ENCODE peak calls at places on chromosomes 16 and 17, in six cellular contexts. I is GM23248; R is GM23338; Y is astrocyte; Q is HL-60; D is CD8-positive, alpha-beta memory T cell. V is an unnamed sample.

GRCh38 chr17:8869416-8869815 is 1.9 kb upstream of the PIK3R6 start:
- DNase-seq in I (no peak), R (no peak), Y (no peak), Q (no peak), D (no peak), V (no peak)

GRCh38 chr16:7364054-7364407 is 31.4 kb downstream of the RBFOX1 start:
- DNase-seq in I (no peak), R (no peak), Y (no peak), Q (no peak), D (no peak), V (no peak)

GRCh38 chr17:76696763-76697701 is 13.7 kb downstream of the MXRA7 start:
- DNase-seq in I (peak; percentile 84), R (no peak), Y (peak; percentile 60), Q (no peak), D (no peak), V (peak; percentile 94)

GRCh38 chr17:82281076-82281475 is 7.6 kb upstream of the CSNK1D start:
- DNase-seq in I (no peak), R (no peak), Y (no peak), Q (no peak), D (no peak), V (peak; percentile 59)

GRCh38 chr16:22232277-22233049 is 26.4 kb downstream of the EEF2K start:
- DNase-seq in I (peak; percentile 15), R (no peak), Y (peak; percentile 66), Q (no peak), D (no peak), V (no peak)

GRCh38 chr17:67448449-67448848 is 71.4 kb downstream of the PITPNC1 start:
- DNase-seq in I (no peak), R (no peak), Y (no peak), Q (no peak), D (no peak), V (no peak)

GRCh38 chr17:72219824-72220473 is 99.1 kb downstream of the SOX9 start:
- DNase-seq in I (no peak), R (peak; percentile 25), Y (no peak), Q (no peak), D (no peak), V (no peak)

GRCh38 chr17:80833952-80834895 is 157.4 kb upstream of the CHMP6 start:
- DNase-seq in I (peak; percentile 97), R (no peak), Y (peak; percentile 62), Q (no peak), D (no peak), V (no peak)

GRCh38 chr16:19884611-19885455 is at the start of gene GPRC5B:
- DNase-seq in I (peak; percentile 54), R (peak; percentile 66), Y (peak; percentile 4), Q (peak; percentile 30), D (peak; percentile 39), V (peak; percentile 47)

GRCh38 chr17:13403982-13404931 is 197.5 kb downstream of the HS3ST3A1 start:
- DNase-seq in I (no peak), R (peak; percentile 6), Y (no peak), Q (no peak), D (no peak), V (no peak)

GRCh38 chr17:19002805-19003542 is 1.6 kb downstream of the FAM83G start:
- DNase-seq in I (peak; percentile 62), R (no peak), Y (peak; percentile 68), Q (no peak), D (no peak), V (no peak)

GRCh38 chr17:17051791-17052461 is 9.7 kb downstream of the MPRIP start:
- DNase-seq in I (peak; percentile 73), R (no peak), Y (no peak), Q (peak; percentile 23), D (no peak), V (no peak)

GRCh38 chr16:8569650-8570338 is 20.5 kb downstream of the TMEM114 start:
- DNase-seq in I (no peak), R (peak; percentile 54), Y (no peak), Q (no peak), D (no peak), V (peak; percentile 13)

GRCh38 chr17:9299695-9300094 is 275.9 kb downstream of the STX8 start:
- DNase-seq in I (no peak), R (no peak), Y (no peak), Q (no peak), D (no peak), V (no peak)

GRCh38 chr17:16297367-16298139 is 55.7 kb downstream of the CENPV start:
- DNase-seq in I (no peak), R (peak; percentile 31), Y (no peak), Q (no peak), D (no peak), V (no peak)

GRCh38 chr16:77273-77806 is 685 bp upstream of the MPG start:
- DNase-seq in I (peak; percentile 87), R (peak; percentile 80), Y (no peak), Q (no peak), D (peak; percentile 15), V (peak; percentile 64)

GRCh38 chr16:19348578-19349315 is 63.2 kb downstream of the CLEC19A start:
- DNase-seq in I (peak; percentile 10), R (peak; percentile 70), Y (peak; percentile 23), Q (no peak), D (no peak), V (no peak)

DNA sequence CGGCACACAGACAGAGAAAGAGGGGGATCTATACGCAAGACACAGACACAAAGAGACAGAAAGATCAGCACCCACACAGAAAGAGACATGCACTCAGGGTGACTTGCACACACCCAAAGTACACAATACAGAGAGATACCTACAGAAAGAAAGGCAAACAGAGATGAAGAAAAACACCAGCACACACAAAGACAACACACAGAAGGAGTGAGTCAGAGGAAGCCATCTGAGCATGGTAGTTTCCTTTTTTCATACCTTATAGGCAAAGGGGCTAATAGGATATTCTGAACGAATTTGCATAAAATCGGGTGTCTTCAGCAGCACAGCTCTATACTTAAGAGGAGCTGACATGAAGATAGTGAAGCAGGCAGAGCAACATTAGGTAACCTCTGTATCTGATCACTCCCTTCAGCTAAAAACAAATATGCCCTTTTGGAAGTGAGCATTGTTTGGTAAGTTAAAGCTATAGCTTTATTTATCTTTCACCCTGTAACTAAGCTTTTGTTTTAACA is 198.6 kb downstream of the AATF start:
- DNase-seq in I (no peak), R (no peak), Y (peak; percentile 10), Q (no peak), D (no peak), V (no peak)
- H3K4me3 ChIP-seq in I (no peak overlapping the region), R (no peak overlapping the region), Y (no peak overlapping the region), Q (no peak overlapping the region), D (no peak overlapping the region), V (no peak overlapping the region)

GRCh38 chr17:41918392-41919164 is at the start of gene ACLY:
- DNase-seq in I (peak; percentile 99), R (peak; percentile 98), Y (peak; percentile 84), Q (peak; percentile 96), D (peak; percentile 94), V (peak; percentile 98)

GRCh38 chr17:41917957-41918391 is 777 bp downstream of the ACLY start:
- DNase-seq in I (peak; percentile 66), R (peak; percentile 52), Y (no peak), Q (no peak), D (peak; percentile 44), V (peak; percentile 71)

GRCh38 chr17:41919165-41919817 is 540 bp upstream of the ACLY start:
- DNase-seq in I (no peak), R (peak; percentile 84), Y (no peak), Q (no peak), D (no peak), V (no peak)

GRCh38 chr17:41919840-41920579 is 1.3 kb upstream of the ACLY start:
- DNase-seq in I (peak; percentile 54), R (peak; percentile 58), Y (no peak), Q (peak; percentile 74), D (no peak), V (peak; percentile 38)

GRCh38 chr17:41920580-41920955 is 1.8 kb upstream of the ACLY start:
- DNase-seq in I (no peak), R (no peak), Y (no peak), Q (no peak), D (no peak), V (no peak)
- H3K27ac ChIP-seq in I (no peak overlapping the region), R (no peak overlapping the region), Y (no peak overlapping the region), Q (no peak overlapping the region), D (no peak overlapping the region), V (no peak overlapping the region)

GRCh38 chr17:48672340-48672739 is 46.2 kb upstream of the HOXB9 start:
- DNase-seq in I (no peak), R (no peak), Y (no peak), Q (no peak), D (no peak), V (no peak)

GRCh38 chr17:48676963-48677558 is 45.3 kb downstream of the PRAC1 start:
- DNase-seq in I (no peak), R (peak; percentile 27), Y (no peak), Q (no peak), D (no peak), V (no peak)

GRCh38 chr17:48671697-48672171 is 45.6 kb upstream of the HOXB9 start:
- DNase-seq in I (peak; percentile 87), R (peak; percentile 91), Y (peak; percentile 41), Q (peak; percentile 10), D (peak; percentile 56), V (peak; percentile 67)
- H3K4me3 ChIP-seq in I (peak overlapping the region; percentile 75), R (peak overlapping the region; percentile 40), Y (peak overlapping the region; percentile 51), Q (peak overlapping the region; percentile 15), D (no peak overlapping the region), V (peak overlapping the region; percentile 54)

DNA sequence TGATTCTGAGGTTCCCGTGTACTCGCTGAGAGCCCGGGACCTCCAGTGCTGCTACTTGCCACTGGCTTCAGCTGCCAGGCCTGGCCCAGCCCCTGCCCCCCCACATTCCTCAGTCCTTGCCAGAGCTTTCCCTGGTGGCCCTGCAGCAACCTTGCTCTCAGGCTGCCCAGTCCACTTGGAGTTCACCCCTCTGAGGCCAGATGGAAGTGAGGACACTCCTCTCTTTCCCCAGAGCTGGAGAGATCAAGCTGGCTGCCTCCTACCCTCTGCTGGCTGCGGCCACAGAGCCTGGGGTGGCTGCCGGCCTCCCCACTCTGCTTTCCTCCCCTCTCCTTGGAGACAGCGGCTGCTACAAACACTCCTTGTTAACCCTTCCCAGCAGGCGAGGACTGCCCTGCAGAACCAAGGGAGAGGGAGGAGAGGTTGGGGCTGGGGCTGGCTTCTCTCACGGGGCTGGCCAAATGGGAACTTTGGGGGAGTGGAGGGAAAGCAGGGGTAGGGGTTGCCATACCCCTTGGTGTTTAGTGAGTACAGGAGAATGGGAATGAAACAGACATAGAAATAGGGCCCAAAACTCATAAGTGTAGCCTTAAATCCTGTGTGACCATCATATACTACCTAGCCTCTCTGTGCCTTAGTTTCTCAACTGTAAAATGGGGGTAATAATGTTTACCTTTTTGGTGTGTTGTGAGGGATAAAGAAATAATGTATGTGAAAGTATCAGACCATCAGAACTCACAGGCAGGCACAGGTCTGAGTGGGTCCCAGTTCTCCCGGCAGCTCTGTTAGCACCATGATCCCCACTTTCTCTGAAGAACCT is at the start of gene GAS2L2:
- DNase-seq in I (no peak), R (no peak), Y (no peak), Q (no peak), D (no peak), V (no peak)
- H3K27ac ChIP-seq in I (no peak within 1 kb of the TSS), R (no peak within 1 kb of the TSS), Y (no peak within 1 kb of the TSS), Q (no peak within 1 kb of the TSS), D (no peak within 1 kb of the TSS), V (no peak within 1 kb of the TSS)

DNA sequence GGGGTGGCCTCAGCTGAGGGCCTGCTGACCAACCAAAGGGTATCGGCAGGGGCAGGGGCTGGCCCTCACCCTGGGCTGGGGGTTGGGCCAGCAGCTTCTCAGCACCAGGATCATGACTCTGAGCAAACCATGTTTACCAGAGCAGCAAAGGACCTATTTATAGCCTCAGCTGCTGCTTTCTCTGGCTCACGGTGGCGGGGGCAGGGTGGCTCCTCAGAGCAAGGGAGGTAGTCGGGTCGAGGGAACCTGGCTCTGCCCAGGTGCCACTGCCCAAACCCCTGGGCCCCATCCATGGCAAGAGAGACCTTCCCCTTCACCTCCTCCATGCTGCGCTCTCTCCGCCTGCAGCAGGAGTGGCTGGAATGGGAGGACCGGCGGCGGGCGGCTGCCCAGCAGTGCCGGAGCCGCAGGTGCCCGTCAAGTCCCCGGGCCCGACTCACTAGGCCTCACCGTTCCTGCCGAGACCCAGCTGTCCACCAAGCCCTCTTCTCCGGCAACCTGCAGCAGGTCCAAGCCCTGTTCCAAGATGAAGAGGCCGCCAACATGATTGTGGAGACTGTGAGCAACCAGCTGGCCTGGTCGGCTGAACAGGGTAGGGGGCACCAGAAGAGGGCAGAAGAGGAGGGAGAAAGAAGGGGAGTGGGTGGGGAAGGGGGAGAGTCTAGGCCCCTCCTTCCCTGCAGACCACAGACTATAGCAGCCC is at the start of gene ASB16:
- DNase-seq in I (peak; percentile 47), R (peak; percentile 53), Y (no peak), Q (no peak), D (no peak), V (peak; percentile 34)
- H3K4me3 ChIP-seq in I (no peak within 1 kb of the TSS), R (peak within 1 kb of the TSS; percentile 34), Y (no peak within 1 kb of the TSS), Q (no peak within 1 kb of the TSS), D (no peak within 1 kb of the TSS), V (no peak within 1 kb of the TSS)